ENCODE peak calls at places on chromosomes 16 and 17, in nine cellular contexts. E is Panc1, U is prostate gland, Y is sigmoid colon, L is esophagus muscularis mucosa, I is HL-60, J is transverse colon, X is GM23338, A is HCT116. C is an unnamed sample.

GRCh38 chr17:81575836-81576235 is 23.7 kb upstream of the FAAP100 start:
- DNase-seq in E (no peak), U (no peak), Y (no peak), L (no peak), I (no peak), J (no peak), X (no peak), A (no peak), C (no peak)

GRCh38 chr17:66943484-66943883 is 21.0 kb upstream of the CACNG4 start:
- DNase-seq in E (no peak), U (no peak), Y (peak; percentile 27), L (no peak), I (no peak), J (no peak), X (no peak), A (no peak), C (no peak)

GRCh38 chr17:72658675-72659074 is 433.8 kb downstream of the SLC39A11 start:
- DNase-seq in E (no peak), U (no peak), Y (no peak), L (no peak), I (no peak), J (no peak), X (no peak), A (no peak), C (no peak)

GRCh38 chr16:13376174-13376573 is 474.8 kb downstream of the SHISA9 start:
- DNase-seq in E (no peak), U (no peak), Y (no peak), L (no peak), I (no peak), J (no peak), X (no peak), A (no peak), C (no peak)

GRCh38 chr16:20952144-20952797 is 51.7 kb downstream of the LYRM1 start:
- DNase-seq in E (no peak), U (no peak), Y (no peak), L (no peak), I (no peak), J (no peak), X (peak; percentile 37), A (peak; percentile 26), C (no peak)

GRCh38 chr17:73390851-73391250 is 79.0 kb upstream of the CDC42EP4 start:
- DNase-seq in E (no peak), U (no peak), Y (no peak), L (no peak), I (no peak), J (no peak), X (no peak), A (no peak), C (no peak)

GRCh38 chr16:67349172-67349571 is 22.6 kb downstream of the LRRC36 start:
- DNase-seq in E (no peak), U (no peak), Y (no peak), L (no peak), I (no peak), J (no peak), X (peak; percentile 48), A (peak; percentile 48), C (no peak)

GRCh38 chr16:88012360-88012759 is 61.1 kb downstream of the BANP start:
- DNase-seq in E (no peak), U (no peak), Y (no peak), L (no peak), I (no peak), J (no peak), X (no peak), A (no peak), C (no peak)

GRCh38 chr17:43713494-43714162 is 45.0 kb downstream of the SOST start:
- DNase-seq in E (no peak), U (no peak), Y (no peak), L (no peak), I (no peak), J (no peak), X (peak; percentile 58), A (no peak), C (no peak)

GRCh38 chr17:81583589-81584337 is 31.6 kb upstream of the FAAP100 start:
- DNase-seq in E (no peak), U (no peak), Y (no peak), L (no peak), I (no peak), J (no peak), X (no peak), A (no peak), C (no peak)

GRCh38 chr17:69473801-69474170 is 59.3 kb downstream of the MAP2K6 start:
- DNase-seq in E (no peak), U (no peak), Y (no peak), L (no peak), I (no peak), J (no peak), X (no peak), A (no peak), C (no peak)

GRCh38 chr16:1298406-1298805 is 11.0 kb upstream of the UBE2I start:
- DNase-seq in E (no peak), U (no peak), Y (no peak), L (no peak), I (no peak), J (no peak), X (no peak), A (no peak), C (no peak)

GRCh38 chr16:1297413-1297773 is 12.0 kb upstream of the UBE2I start:
- DNase-seq in E (no peak), U (no peak), Y (no peak), L (no peak), I (no peak), J (no peak), X (no peak), A (no peak), C (no peak)

GRCh38 chr16:1299868-1300203 is 9.6 kb upstream of the UBE2I start:
- DNase-seq in E (no peak), U (no peak), Y (no peak), L (no peak), I (no peak), J (no peak), X (no peak), A (no peak), C (no peak)

GRCh38 chr16:1300664-1301476 is 8.6 kb upstream of the UBE2I start:
- DNase-seq in E (no peak), U (peak; percentile 48), Y (no peak), L (no peak), I (no peak), J (peak; percentile 84), X (peak; percentile 78), A (no peak), C (peak; percentile 36)

GRCh38 chr16:1299012-1299867 is 10.2 kb upstream of the UBE2I start:
- DNase-seq in E (no peak), U (no peak), Y (no peak), L (no peak), I (no peak), J (no peak), X (no peak), A (no peak), C (peak; percentile 80)
- TF ChIP-seq POLR2AphosphoS5 in E (no peak), U (no peak), Y (no peak), L (no peak), I (no peak), J (no peak), X (no peak), A (no peak), C (peak; percentile 85)

DNA sequence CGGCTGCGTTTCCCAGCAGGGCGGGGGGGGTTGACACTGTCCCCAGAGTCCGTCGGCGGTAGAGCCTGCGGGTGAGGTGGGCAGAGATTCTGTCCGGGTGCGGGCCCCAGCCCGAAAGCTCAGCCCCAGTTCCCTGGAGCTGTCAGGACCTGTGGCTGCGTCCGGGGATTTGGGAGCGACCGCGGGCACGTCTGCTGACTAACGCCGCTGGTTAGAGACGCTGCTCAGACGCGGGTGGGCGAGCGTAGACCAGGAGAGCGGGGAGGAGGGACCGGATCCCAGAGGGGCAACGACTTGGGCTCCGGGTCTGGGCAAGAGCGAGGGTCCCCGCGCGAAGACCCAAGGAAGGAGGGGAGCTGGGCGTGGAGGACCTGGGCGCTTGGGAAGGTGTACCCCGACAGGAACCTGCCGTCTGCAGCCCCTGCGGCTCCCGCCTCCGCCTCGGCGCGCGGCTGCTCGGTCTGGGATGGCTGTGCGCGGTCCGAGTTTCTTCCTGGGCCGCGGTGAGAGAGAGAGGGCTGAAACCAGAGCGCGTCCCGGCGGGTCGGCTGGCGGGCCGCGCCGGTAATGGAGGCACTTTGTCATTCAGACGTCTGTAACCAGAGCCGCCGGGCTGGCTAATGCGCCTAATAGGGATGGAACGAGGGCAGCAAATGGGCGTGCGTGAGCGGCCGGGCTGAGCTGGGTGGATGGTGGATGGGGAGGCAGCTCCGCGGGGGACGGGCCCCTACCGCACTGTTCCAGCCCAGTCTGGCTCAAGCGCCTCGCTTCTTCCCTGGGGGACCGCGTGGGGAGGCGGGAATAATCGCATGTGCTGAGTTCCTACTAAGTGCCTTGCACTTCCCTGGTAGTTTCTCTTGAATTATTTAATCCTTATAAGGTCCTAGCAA is 2.3 kb downstream of the NGFR start:
- DNase-seq in E (no peak), U (peak; percentile 60), Y (peak; percentile 91), L (no peak), I (no peak), J (peak; percentile 32), X (peak; percentile 87), A (no peak), C (no peak)
- H3K4me3 ChIP-seq in E (peak overlapping the region; percentile 41), U (peak overlapping the region; percentile 50), Y (peak overlapping the region; percentile 40), L (peak overlapping the region; percentile 58), I (no peak overlapping the region), J (peak overlapping the region; percentile 55), X (peak overlapping the region; percentile 80), A (no peak overlapping the region), C (peak overlapping the region; percentile 66)

DNA sequence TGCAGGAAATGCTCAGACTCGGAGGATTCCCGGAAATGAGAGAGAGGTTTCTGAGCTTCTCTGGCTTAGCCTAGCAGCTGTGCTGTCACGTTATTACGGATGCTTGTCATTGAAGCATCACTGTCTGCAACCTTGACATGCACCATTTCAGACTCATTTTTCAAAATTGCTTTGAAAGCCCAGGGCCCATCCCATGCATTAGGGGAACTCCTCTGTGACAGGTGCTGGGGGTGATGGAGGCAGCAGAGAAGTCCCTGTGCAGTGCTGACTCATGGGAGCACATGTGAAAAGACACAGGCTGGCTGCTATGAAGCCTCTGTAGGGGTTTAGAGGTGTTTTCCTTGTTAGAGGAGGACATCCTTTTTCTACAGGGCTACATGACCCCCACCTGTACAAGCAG is 214.0 kb upstream of the MPHOSPH6 start:
- DNase-seq in E (no peak), U (no peak), Y (no peak), L (no peak), I (no peak), J (no peak), X (no peak), A (no peak), C (no peak)
- TF ChIP-seq POLR2AphosphoS5 in E (no peak), U (no peak), Y (no peak), L (no peak), I (no peak), J (no peak), X (no peak), A (no peak), C (no peak)

DNA sequence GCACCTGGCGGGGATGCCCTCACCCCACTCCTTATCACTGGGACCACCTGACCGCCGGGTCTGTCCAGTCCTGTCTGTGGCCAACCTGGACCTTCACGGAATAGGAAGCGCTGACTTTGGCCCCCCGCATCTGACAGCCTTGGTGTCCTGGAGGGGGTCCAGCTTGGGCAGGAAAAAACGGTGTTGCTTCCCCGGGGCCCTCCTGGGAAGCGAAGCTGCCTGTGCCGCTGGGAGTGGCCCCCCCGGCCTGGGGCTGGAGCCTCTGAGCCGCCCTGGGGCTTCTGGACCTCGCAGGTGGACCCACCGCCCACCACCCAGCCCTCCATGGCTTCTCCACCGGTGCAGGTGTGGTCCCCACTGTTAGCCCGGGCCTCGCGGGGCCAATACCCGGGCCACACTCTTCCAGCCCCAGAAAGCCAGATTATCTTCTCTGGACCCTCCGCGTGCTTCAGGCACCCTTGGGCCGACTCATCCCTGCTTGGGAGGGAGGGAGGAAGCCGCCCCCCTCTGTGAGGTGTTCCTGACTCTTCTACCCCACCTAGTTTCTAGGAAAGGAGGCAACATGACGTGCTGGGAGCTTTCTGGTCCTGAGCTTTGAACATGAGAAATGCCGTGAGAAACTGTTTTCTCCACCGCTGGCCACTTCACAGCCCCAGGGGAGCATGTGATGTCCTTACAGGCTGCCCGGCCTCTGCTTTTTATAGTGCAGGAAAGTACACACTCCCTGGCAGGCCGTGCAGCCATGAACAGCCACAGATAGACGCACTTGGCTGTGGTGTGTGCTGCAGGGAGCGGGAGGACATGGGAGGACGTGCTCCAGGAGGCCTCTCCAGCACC is 1.1 kb downstream of the C1QTNF1 start:
- DNase-seq in E (no peak), U (peak; percentile 83), Y (peak; percentile 88), L (no peak), I (no peak), J (peak; percentile 51), X (no peak), A (no peak), C (peak; percentile 52)
- H3K4me3 ChIP-seq in E (peak overlapping the region; percentile 52), U (peak overlapping the region; percentile 49), Y (peak overlapping the region; percentile 60), L (peak overlapping the region; percentile 82), I (no peak overlapping the region), J (peak overlapping the region; percentile 74), X (peak overlapping the region; percentile 92), A (peak overlapping the region; percentile 47), C (peak overlapping the region; percentile 66)